ENCODE peak calls at places on chromosomes 16 and 17, in seven cellular contexts. One of them, this sample, is unnamed.

GRCh38 chr16:13478991-13479390 is 441.0 kb upstream of the ERCC4 start:
- DNase-seq in memory B cell: no peak
- DNase-seq in sciatic nerve: no peak
- DNase-seq in stromal cell of bone marrow: no peak
- DNase-seq in A549: no peak
- DNase-seq in amygdala: no peak
- DNase-seq in PC-3: no peak
- DNase-seq in this sample: no peak

GRCh38 chr17:81317436-81317821 is 22.3 kb upstream of the SLC38A10 start:
- DNase-seq in memory B cell: no peak
- DNase-seq in sciatic nerve: no peak
- DNase-seq in stromal cell of bone marrow: no peak
- DNase-seq in A549: no peak
- DNase-seq in amygdala: no peak
- DNase-seq in PC-3: no peak
- DNase-seq in this sample: no peak

GRCh38 chr16:2019919-2020831 is 590 bp downstream of the NPW start:
- DNase-seq in memory B cell: no peak
- DNase-seq in sciatic nerve: no peak
- DNase-seq in stromal cell of bone marrow: no peak
- DNase-seq in A549: no peak
- DNase-seq in amygdala: no peak
- DNase-seq in PC-3: no peak
- DNase-seq in this sample: no peak

GRCh38 chr16:4852221-4852872 is 5.1 kb downstream of the UBN1 start:
- DNase-seq in memory B cell: no peak
- DNase-seq in sciatic nerve: no peak
- DNase-seq in stromal cell of bone marrow: no peak
- DNase-seq in A549: peak; percentile 51
- DNase-seq in amygdala: no peak
- DNase-seq in PC-3: peak; percentile 56
- DNase-seq in this sample: peak; percentile 64

GRCh38 chr16:27400751-27401620 is 988 bp upstream of the IL21R start:
- DNase-seq in memory B cell: no peak
- DNase-seq in sciatic nerve: no peak
- DNase-seq in stromal cell of bone marrow: peak; percentile 66
- DNase-seq in A549: no peak
- DNase-seq in amygdala: no peak
- DNase-seq in PC-3: no peak
- DNase-seq in this sample: no peak

GRCh38 chr17:10513284-10514067 is 4.9 kb downstream of the MYH1 start:
- DNase-seq in memory B cell: no peak
- DNase-seq in sciatic nerve: no peak
- DNase-seq in stromal cell of bone marrow: no peak
- DNase-seq in A549: no peak
- DNase-seq in amygdala: no peak
- DNase-seq in PC-3: no peak
- DNase-seq in this sample: no peak

GRCh38 chr17:78581304-78581703 is 4.1 kb upstream of the DNAH17 start:
- DNase-seq in memory B cell: no peak
- DNase-seq in sciatic nerve: no peak
- DNase-seq in stromal cell of bone marrow: no peak
- DNase-seq in A549: no peak
- DNase-seq in amygdala: no peak
- DNase-seq in PC-3: no peak
- DNase-seq in this sample: no peak

GRCh38 chr16:57266531-57267268 is 17.8 kb downstream of the PLLP start:
- DNase-seq in memory B cell: no peak
- DNase-seq in sciatic nerve: no peak
- DNase-seq in stromal cell of bone marrow: no peak
- DNase-seq in A549: no peak
- DNase-seq in amygdala: no peak
- DNase-seq in PC-3: no peak
- DNase-seq in this sample: no peak

GRCh38 chr16:57732011-57732410 is 3.6 kb upstream of the KATNB1 start:
- DNase-seq in memory B cell: no peak
- DNase-seq in sciatic nerve: no peak
- DNase-seq in stromal cell of bone marrow: peak; percentile 76
- DNase-seq in A549: no peak
- DNase-seq in amygdala: no peak
- DNase-seq in PC-3: no peak
- DNase-seq in this sample: peak; percentile 17

GRCh38 chr17:82343560-82343959 is 10.0 kb upstream of the SECTM1 start:
- DNase-seq in memory B cell: no peak
- DNase-seq in sciatic nerve: no peak
- DNase-seq in stromal cell of bone marrow: no peak
- DNase-seq in A549: no peak
- DNase-seq in amygdala: no peak
- DNase-seq in PC-3: no peak
- DNase-seq in this sample: no peak

GRCh38 chr16:49599281-49599680 is 225.7 kb downstream of the C16orf78 start:
- DNase-seq in memory B cell: no peak
- DNase-seq in sciatic nerve: peak; percentile 3
- DNase-seq in stromal cell of bone marrow: no peak
- DNase-seq in A549: no peak
- DNase-seq in amygdala: no peak
- DNase-seq in PC-3: no peak
- DNase-seq in this sample: no peak

GRCh38 chr16:56741399-56741798 is 11.5 kb downstream of the NUP93 start:
- DNase-seq in memory B cell: no peak
- DNase-seq in sciatic nerve: no peak
- DNase-seq in stromal cell of bone marrow: no peak
- DNase-seq in A549: no peak
- DNase-seq in amygdala: no peak
- DNase-seq in PC-3: no peak
- DNase-seq in this sample: no peak

GRCh38 chr17:34990921-34991365 is 10.6 kb downstream of the LIG3 start:
- DNase-seq in memory B cell: no peak
- DNase-seq in sciatic nerve: no peak
- DNase-seq in stromal cell of bone marrow: no peak
- DNase-seq in A549: no peak
- DNase-seq in amygdala: no peak
- DNase-seq in PC-3: no peak
- DNase-seq in this sample: no peak

GRCh38 chr17:4184811-4185210 is 41.8 kb downstream of the CYB5D2 start:
- DNase-seq in memory B cell: no peak
- DNase-seq in sciatic nerve: peak; percentile 38
- DNase-seq in stromal cell of bone marrow: no peak
- DNase-seq in A549: no peak
- DNase-seq in amygdala: no peak
- DNase-seq in PC-3: no peak
- DNase-seq in this sample: no peak

GRCh38 chr17:28282596-28282995 is 36.4 kb upstream of the TMEM97 start:
- DNase-seq in memory B cell: no peak
- DNase-seq in sciatic nerve: no peak
- DNase-seq in stromal cell of bone marrow: peak; percentile 67
- DNase-seq in A549: no peak
- DNase-seq in amygdala: no peak
- DNase-seq in PC-3: peak; percentile 43
- DNase-seq in this sample: peak; percentile 88

GRCh38 chr16:84957792-84958191 is 53.5 kb downstream of the ZDHHC7 start:
- DNase-seq in memory B cell: no peak
- DNase-seq in sciatic nerve: no peak
- DNase-seq in stromal cell of bone marrow: no peak
- DNase-seq in A549: no peak
- DNase-seq in amygdala: no peak
- DNase-seq in PC-3: no peak
- DNase-seq in this sample: no peak

GRCh38 chr16:79009911-79010310 is 590.6 kb downstream of the MAF start:
- DNase-seq in memory B cell: no peak
- DNase-seq in sciatic nerve: no peak
- DNase-seq in stromal cell of bone marrow: no peak
- DNase-seq in A549: no peak
- DNase-seq in amygdala: no peak
- DNase-seq in PC-3: no peak
- DNase-seq in this sample: no peak

GRCh38 chr17:65228734-65229390 is 91.7 kb downstream of the RGS9 start:
- DNase-seq in memory B cell: no peak
- DNase-seq in sciatic nerve: no peak
- DNase-seq in stromal cell of bone marrow: peak; percentile 9
- DNase-seq in A549: no peak
- DNase-seq in amygdala: no peak
- DNase-seq in PC-3: peak; percentile 41
- DNase-seq in this sample: peak; percentile 19